ENCODE peak calls at places on chromosomes 3 and 15, in eight cellular contexts. V is cardiac fibroblast; X is stomach; H is left ventricle myocardium inferior; M is CD8-positive, alpha-beta T cell; F is astrocyte of the spinal cord; B is cardiac muscle cell; U is MM.1S. Z is an unnamed sample.

GRCh38 chr3:111751961-111752360 is 107.1 kb upstream of the PHLDB2 start:
- DNase-seq in V (peak; percentile 53), X (no peak), H (no peak), M (no peak), F (peak; percentile 90), B (no peak), U (no peak), Z (peak; percentile 81)

GRCh38 chr3:115999598-115999997 is 376.3 kb downstream of the GAP43 start:
- DNase-seq in V (no peak), X (no peak), H (no peak), M (no peak), F (no peak), B (peak; percentile 32), U (no peak), Z (no peak)

GRCh38 chr15:84981711-84982300 is at the start of gene PDE8A:
- DNase-seq in V (no peak), X (peak; percentile 60), H (peak; percentile 58), M (peak; percentile 43), F (no peak), B (peak; percentile 62), U (peak; percentile 21), Z (no peak)

GRCh38 chr3:123130079-123130726 is 63.4 kb downstream of the PDIA5 start:
- DNase-seq in V (no peak), X (peak; percentile 36), H (no peak), M (no peak), F (no peak), B (no peak), U (no peak), Z (no peak)

GRCh38 chr15:33215941-33216872 is 21.7 kb upstream of the FMN1 start:
- DNase-seq in V (peak; percentile 53), X (no peak), H (no peak), M (no peak), F (no peak), B (peak; percentile 50), U (peak; percentile 46), Z (no peak)

GRCh38 chr3:117589454-117589853 is 879.9 kb downstream of the TUSC7 start:
- DNase-seq in V (no peak), X (no peak), H (no peak), M (no peak), F (peak; percentile 20), B (peak; percentile 16), U (peak; percentile 22), Z (no peak)

GRCh38 chr3:190092250-190092649 is 28.4 kb downstream of the P3H2 start:
- DNase-seq in V (peak; percentile 76), X (no peak), H (no peak), M (no peak), F (peak; percentile 87), B (no peak), U (no peak), Z (peak; percentile 59)

GRCh38 chr15:67095834-67096366 is 30.5 kb downstream of the SMAD3 start:
- DNase-seq in V (no peak), X (no peak), H (no peak), M (no peak), F (no peak), B (no peak), U (no peak), Z (no peak)

GRCh38 chr15:39908186-39908585 is 11.9 kb downstream of the GPR176 start:
- DNase-seq in V (peak; percentile 91), X (no peak), H (no peak), M (no peak), F (peak; percentile 85), B (no peak), U (no peak), Z (peak; percentile 80)

GRCh38 chr3:123660900-123661299 is 76.0 kb upstream of the HACD2 start:
- DNase-seq in V (peak; percentile 98), X (peak; percentile 87), H (peak; percentile 92), M (no peak), F (peak; percentile 99), B (peak; percentile 67), U (no peak), Z (peak; percentile 94)

GRCh38 chr3:173617490-173617889 is 219.9 kb downstream of the NLGN1 start:
- DNase-seq in V (no peak), X (peak; percentile 36), H (peak; percentile 58), M (no peak), F (no peak), B (peak; percentile 80), U (no peak), Z (no peak)

GRCh38 chr3:44914936-44915335 is 40.5 kb downstream of the TGM4 start:
- DNase-seq in V (peak; percentile 22), X (no peak), H (no peak), M (no peak), F (peak; percentile 14), B (peak; percentile 46), U (no peak), Z (no peak)

GRCh38 chr3:15667484-15667883 is 65.9 kb downstream of the BTD start:
- DNase-seq in V (no peak), X (no peak), H (no peak), M (peak; percentile 11), F (no peak), B (no peak), U (no peak), Z (no peak)

GRCh38 chr3:50518441-50518840 is 15.0 kb upstream of the CACNA2D2 start:
- DNase-seq in V (no peak), X (no peak), H (no peak), M (no peak), F (no peak), B (no peak), U (no peak), Z (no peak)

GRCh38 chr3:50519471-50520089 is 16.1 kb upstream of the CACNA2D2 start:
- DNase-seq in V (peak; percentile 52), X (peak; percentile 81), H (peak; percentile 45), M (peak; percentile 62), F (peak; percentile 25), B (peak; percentile 79), U (peak; percentile 54), Z (no peak)

GRCh38 chr3:50517721-50518206 is 14.3 kb upstream of the CACNA2D2 start:
- DNase-seq in V (no peak), X (no peak), H (no peak), M (no peak), F (no peak), B (no peak), U (no peak), Z (no peak)

GRCh38 chr3:50515565-50516047 is 12.2 kb upstream of the CACNA2D2 start:
- DNase-seq in V (no peak), X (no peak), H (peak; percentile 46), M (no peak), F (peak; percentile 3), B (peak; percentile 77), U (no peak), Z (no peak)

DNA sequence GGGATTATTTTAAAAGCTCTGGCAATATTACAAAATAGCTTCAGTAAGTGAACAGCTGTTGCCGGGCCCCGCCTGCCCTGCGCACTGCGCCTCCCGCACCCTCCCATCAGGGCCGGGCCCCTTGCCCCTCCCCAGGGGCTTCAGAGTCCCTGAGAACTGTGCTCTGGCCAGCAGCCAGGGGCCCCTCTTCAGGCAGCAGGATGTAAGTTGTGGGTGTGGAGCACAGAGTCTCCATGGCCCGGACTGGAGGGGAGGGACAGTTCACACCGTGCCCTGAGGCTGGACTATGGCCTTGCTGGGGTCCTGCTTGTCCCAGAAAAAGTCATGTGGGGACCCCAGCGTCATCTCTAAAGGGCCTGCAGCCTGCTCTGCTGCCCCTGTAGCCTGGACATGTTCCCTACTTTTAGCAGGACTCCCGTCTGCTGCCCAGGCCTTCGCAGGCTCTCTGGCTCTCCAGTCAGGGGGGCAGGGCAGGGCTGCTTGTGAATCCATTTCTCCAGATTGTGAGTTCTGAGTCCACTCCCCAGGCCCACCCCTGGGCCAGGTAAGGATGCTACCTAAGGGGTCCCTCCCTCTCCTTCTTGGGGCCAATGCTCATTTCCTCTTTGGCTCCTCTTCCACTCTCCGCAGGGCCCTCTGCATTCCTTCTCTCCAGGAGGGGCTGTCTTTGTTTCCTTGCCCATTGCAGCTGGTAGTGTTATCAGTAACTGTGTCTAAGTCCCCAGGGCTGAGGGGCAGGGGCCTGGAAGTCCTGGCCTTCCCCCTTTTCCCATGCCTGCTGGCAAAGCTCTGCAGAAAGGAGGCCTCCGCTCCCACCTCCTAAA is 12.8 kb upstream of the CACNA2D2 start:
- DNase-seq in V (no peak), X (peak; percentile 26), H (peak; percentile 74), M (no peak), F (peak; percentile 9), B (peak; percentile 94), U (no peak), Z (no peak)
- H3K4me3 ChIP-seq in V (no peak overlapping the region), X (peak overlapping the region; percentile 7), H (peak overlapping the region; percentile 48), M (no peak overlapping the region), F (no peak overlapping the region), B (peak overlapping the region; percentile 19), U (no peak overlapping the region), Z (no peak overlapping the region)

GRCh38 chr3:14497321-14497720 is 42.8 kb downstream of the GRIP2 start:
- DNase-seq in V (no peak), X (no peak), H (no peak), M (no peak), F (no peak), B (no peak), U (no peak), Z (no peak)
- TF ChIP-seq CTCF in V (no peak), X (no peak), H (no peak), M (no peak), F (no peak), B (no peak), U (no peak), Z (no peak)

GRCh38 chr3:194178128-194178527 is 42.2 kb downstream of the HES1 start:
- DNase-seq in V (no peak), X (no peak), H (no peak), M (no peak), F (no peak), B (no peak), U (no peak), Z (no peak)

GRCh38 chr3:194177156-194177555 is 41.2 kb downstream of the HES1 start:
- DNase-seq in V (no peak), X (no peak), H (no peak), M (no peak), F (no peak), B (no peak), U (no peak), Z (no peak)

GRCh38 chr3:194174980-194175379 is 39.0 kb downstream of the HES1 start:
- DNase-seq in V (no peak), X (no peak), H (no peak), M (no peak), F (no peak), B (no peak), U (no peak), Z (no peak)

GRCh38 chr3:194174407-194174806 is 38.5 kb downstream of the HES1 start:
- DNase-seq in V (no peak), X (no peak), H (no peak), M (no peak), F (no peak), B (no peak), U (no peak), Z (no peak)

GRCh38 chr3:194176274-194176991 is 40.5 kb downstream of the HES1 start:
- DNase-seq in V (no peak), X (no peak), H (no peak), M (no peak), F (no peak), B (peak; percentile 52), U (no peak), Z (no peak)
- H3K4me3 ChIP-seq in V (no peak overlapping the region), X (no peak overlapping the region), H (no peak overlapping the region), M (no peak overlapping the region), F (no peak overlapping the region), B (no peak overlapping the region), U (no peak overlapping the region), Z (no peak overlapping the region)

DNA sequence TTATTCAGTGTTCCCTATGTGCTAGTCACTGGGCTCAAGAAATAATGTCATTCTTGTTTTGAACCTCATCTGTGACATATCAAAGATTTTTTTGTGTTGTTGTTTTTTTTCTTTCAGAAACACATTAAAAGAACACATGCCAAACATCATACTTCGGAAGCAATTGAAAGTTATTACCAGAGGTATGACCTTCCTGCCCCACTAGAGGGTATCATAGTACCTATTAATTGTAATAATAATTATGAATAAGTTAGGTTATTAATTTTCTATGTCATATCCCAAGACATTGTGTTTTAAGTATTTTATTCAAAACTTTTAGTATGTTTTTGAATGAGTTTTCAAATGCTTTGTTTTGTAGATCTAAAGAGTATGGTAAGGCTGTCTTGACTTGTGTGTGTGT is 65.7 kb downstream of the CDIN1 start:
- DNase-seq in V (peak; percentile 31), X (no peak), H (no peak), M (no peak), F (no peak), B (no peak), U (no peak), Z (no peak)
- TF ChIP-seq CTCF in V (peak; percentile 3), X (no peak), H (peak; percentile 23), M (no peak), F (no peak), B (peak; percentile 31), U (no peak), Z (peak; percentile 31)